ENCODE peak calls at places on chromosomes 3 and 15, in eight cellular contexts. One of them, this sample, is unnamed.

GRCh38 chr3:11638669-11639402 is 4.9 kb downstream of the VGLL4 start:
- DNase-seq in astrocyte: no peak
- DNase-seq in foreskin keratinocyte: no peak
- DNase-seq in fibroblast of lung: no peak
- DNase-seq in CD8-positive, alpha-beta memory T cell: no peak
- DNase-seq in body of pancreas: no peak
- DNase-seq in H9: no peak
- DNase-seq in lung: no peak
- DNase-seq in this sample: peak; percentile 45

GRCh38 chr3:187445352-187445751 is 77.2 kb downstream of the RTP4 start:
- DNase-seq in astrocyte: no peak
- DNase-seq in foreskin keratinocyte: no peak
- DNase-seq in fibroblast of lung: no peak
- DNase-seq in CD8-positive, alpha-beta memory T cell: no peak
- DNase-seq in body of pancreas: no peak
- DNase-seq in H9: no peak
- DNase-seq in lung: no peak
- DNase-seq in this sample: no peak

GRCh38 chr3:123096701-123097100 is 29.9 kb downstream of the PDIA5 start:
- DNase-seq in astrocyte: peak; percentile 48
- DNase-seq in foreskin keratinocyte: no peak
- DNase-seq in fibroblast of lung: peak; percentile 51
- DNase-seq in CD8-positive, alpha-beta memory T cell: no peak
- DNase-seq in body of pancreas: peak; percentile 63
- DNase-seq in H9: no peak
- DNase-seq in lung: no peak
- DNase-seq in this sample: no peak

GRCh38 chr15:47817825-47818681 is 100.7 kb downstream of the SEMA6D start:
- DNase-seq in astrocyte: no peak
- DNase-seq in foreskin keratinocyte: no peak
- DNase-seq in fibroblast of lung: no peak
- DNase-seq in CD8-positive, alpha-beta memory T cell: no peak
- DNase-seq in body of pancreas: no peak
- DNase-seq in H9: peak; percentile 39
- DNase-seq in lung: no peak
- DNase-seq in this sample: no peak

GRCh38 chr15:59237119-59237853 is 30.6 kb downstream of the LDHAL6B start:
- DNase-seq in astrocyte: no peak
- DNase-seq in foreskin keratinocyte: no peak
- DNase-seq in fibroblast of lung: no peak
- DNase-seq in CD8-positive, alpha-beta memory T cell: no peak
- DNase-seq in body of pancreas: no peak
- DNase-seq in H9: no peak
- DNase-seq in lung: no peak
- DNase-seq in this sample: no peak

GRCh38 chr15:101567089-101567488 is 77.6 kb upstream of the PCSK6 start:
- DNase-seq in astrocyte: no peak
- DNase-seq in foreskin keratinocyte: no peak
- DNase-seq in fibroblast of lung: no peak
- DNase-seq in CD8-positive, alpha-beta memory T cell: no peak
- DNase-seq in body of pancreas: no peak
- DNase-seq in H9: no peak
- DNase-seq in lung: no peak
- DNase-seq in this sample: no peak

GRCh38 chr3:188747487-188747886 is 424.3 kb upstream of the TPRG1 start:
- DNase-seq in astrocyte: no peak
- DNase-seq in foreskin keratinocyte: no peak
- DNase-seq in fibroblast of lung: no peak
- DNase-seq in CD8-positive, alpha-beta memory T cell: no peak
- DNase-seq in body of pancreas: no peak
- DNase-seq in H9: no peak
- DNase-seq in lung: no peak
- DNase-seq in this sample: no peak

GRCh38 chr15:58065011-58065444 is 483 bp downstream of the ALDH1A2 start:
- DNase-seq in astrocyte: no peak
- DNase-seq in foreskin keratinocyte: no peak
- DNase-seq in fibroblast of lung: no peak
- DNase-seq in CD8-positive, alpha-beta memory T cell: no peak
- DNase-seq in body of pancreas: peak; percentile 14
- DNase-seq in H9: peak; percentile 46
- DNase-seq in lung: no peak
- DNase-seq in this sample: no peak

GRCh38 chr3:48926425-48927392 is 8.1 kb downstream of the ARIH2 start:
- DNase-seq in astrocyte: no peak
- DNase-seq in foreskin keratinocyte: peak; percentile 13
- DNase-seq in fibroblast of lung: no peak
- DNase-seq in CD8-positive, alpha-beta memory T cell: no peak
- DNase-seq in body of pancreas: no peak
- DNase-seq in H9: no peak
- DNase-seq in lung: no peak
- DNase-seq in this sample: peak; percentile 42

GRCh38 chr15:43213466-43213865 is 7.4 kb downstream of the EPB42 start:
- DNase-seq in astrocyte: no peak
- DNase-seq in foreskin keratinocyte: no peak
- DNase-seq in fibroblast of lung: no peak
- DNase-seq in CD8-positive, alpha-beta memory T cell: no peak
- DNase-seq in body of pancreas: no peak
- DNase-seq in H9: no peak
- DNase-seq in lung: no peak
- DNase-seq in this sample: no peak

GRCh38 chr3:106773795-106774194 is 603.4 kb upstream of the CCDC54 start:
- DNase-seq in astrocyte: no peak
- DNase-seq in foreskin keratinocyte: no peak
- DNase-seq in fibroblast of lung: no peak
- DNase-seq in CD8-positive, alpha-beta memory T cell: no peak
- DNase-seq in body of pancreas: no peak
- DNase-seq in H9: no peak
- DNase-seq in lung: no peak
- DNase-seq in this sample: no peak

GRCh38 chr15:90203922-90204321 is 2.8 kb downstream of the SEMA4B start:
- DNase-seq in astrocyte: no peak
- DNase-seq in foreskin keratinocyte: no peak
- DNase-seq in fibroblast of lung: no peak
- DNase-seq in CD8-positive, alpha-beta memory T cell: no peak
- DNase-seq in body of pancreas: peak; percentile 46
- DNase-seq in H9: no peak
- DNase-seq in lung: no peak
- DNase-seq in this sample: no peak

GRCh38 chr3:15299036-15299435 is 33.4 kb downstream of the SH3BP5 start:
- DNase-seq in astrocyte: no peak
- DNase-seq in foreskin keratinocyte: no peak
- DNase-seq in fibroblast of lung: peak; percentile 29
- DNase-seq in CD8-positive, alpha-beta memory T cell: no peak
- DNase-seq in body of pancreas: peak; percentile 87
- DNase-seq in H9: no peak
- DNase-seq in lung: no peak
- DNase-seq in this sample: no peak

GRCh38 chr3:28924744-28925360 is 356.0 kb upstream of the RBMS3 start:
- DNase-seq in astrocyte: no peak
- DNase-seq in foreskin keratinocyte: no peak
- DNase-seq in fibroblast of lung: no peak
- DNase-seq in CD8-positive, alpha-beta memory T cell: no peak
- DNase-seq in body of pancreas: no peak
- DNase-seq in H9: no peak
- DNase-seq in lung: no peak
- DNase-seq in this sample: no peak

GRCh38 chr3:155015776-155016451 is 64.2 kb upstream of the MME start:
- DNase-seq in astrocyte: peak; percentile 19
- DNase-seq in foreskin keratinocyte: no peak
- DNase-seq in fibroblast of lung: peak; percentile 27
- DNase-seq in CD8-positive, alpha-beta memory T cell: no peak
- DNase-seq in body of pancreas: no peak
- DNase-seq in H9: no peak
- DNase-seq in lung: no peak
- DNase-seq in this sample: peak; percentile 26

DNA sequence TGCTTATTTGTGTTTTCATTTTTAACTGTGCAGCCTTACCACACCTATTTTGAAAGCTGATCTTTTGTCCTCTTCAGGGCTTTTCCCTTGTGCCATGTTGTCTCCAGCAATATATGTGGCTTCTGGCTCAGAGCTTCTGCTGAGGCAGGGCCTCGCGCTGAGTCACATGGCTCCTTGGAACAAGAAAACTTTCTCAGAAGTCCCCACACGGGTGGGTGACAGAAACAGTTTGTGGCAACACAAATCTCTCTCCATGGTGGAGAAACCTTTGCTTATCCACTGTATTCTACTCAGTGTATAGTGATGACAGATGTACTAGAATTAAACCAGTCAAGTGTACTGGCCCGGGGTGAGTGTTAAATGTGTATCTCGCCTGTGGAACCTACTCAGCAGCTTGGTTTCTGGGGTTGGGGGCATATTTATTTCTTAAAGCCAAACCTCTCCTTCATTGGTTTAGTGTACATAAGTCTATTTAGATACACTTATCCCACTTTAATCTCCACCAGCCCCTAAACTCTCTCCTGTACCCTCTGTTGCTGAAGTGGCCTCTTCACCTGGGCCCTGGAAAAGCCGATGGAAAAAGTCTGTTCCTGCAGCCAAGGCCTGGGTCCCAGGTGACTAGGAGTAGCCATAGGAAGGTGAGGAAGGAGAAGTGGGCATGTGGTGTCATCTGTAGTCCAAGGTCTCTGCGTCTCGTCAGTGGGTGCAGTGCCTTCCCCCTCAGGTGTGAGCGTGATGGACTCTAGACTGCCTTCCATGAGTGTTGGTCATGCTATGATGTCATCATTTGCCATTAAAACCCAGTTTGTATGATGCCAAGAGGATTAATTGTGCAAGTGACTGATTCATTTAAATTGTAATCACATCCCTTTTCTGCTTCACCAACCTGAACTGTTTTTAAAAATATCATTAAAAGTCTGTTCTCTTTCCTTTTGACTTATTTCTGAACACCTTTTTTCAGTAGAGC is 3.2 kb upstream of the FBXL22 start:
- DNase-seq in astrocyte: no peak
- DNase-seq in foreskin keratinocyte: peak; percentile 28
- DNase-seq in fibroblast of lung: no peak
- DNase-seq in CD8-positive, alpha-beta memory T cell: no peak
- DNase-seq in body of pancreas: no peak
- DNase-seq in H9: no peak
- DNase-seq in lung: no peak
- DNase-seq in this sample: peak; percentile 14
- H3K4me1 ChIP-seq in astrocyte: no peaks in the 10 kb centered on the region
- H3K4me1 ChIP-seq in foreskin keratinocyte: no peaks in the 10 kb centered on the region
- H3K4me1 ChIP-seq in fibroblast of lung: peaks cover 13% of the 10 kb centered on the region
- H3K4me1 ChIP-seq in CD8-positive, alpha-beta memory T cell: no peaks in the 10 kb centered on the region
- H3K4me1 ChIP-seq in body of pancreas: peaks cover 23% of the 10 kb centered on the region
- H3K4me1 ChIP-seq in H9: no peaks in the 10 kb centered on the region
- H3K4me1 ChIP-seq in lung: peaks cover 6% of the 10 kb centered on the region
- H3K4me1 ChIP-seq in this sample: peaks cover 13% of the 10 kb centered on the region

GRCh38 chr15:88627463-88627862 is 6.3 kb downstream of the AEN start:
- DNase-seq in astrocyte: no peak
- DNase-seq in foreskin keratinocyte: no peak
- DNase-seq in fibroblast of lung: no peak
- DNase-seq in CD8-positive, alpha-beta memory T cell: peak; percentile 86
- DNase-seq in body of pancreas: no peak
- DNase-seq in H9: no peak
- DNase-seq in lung: no peak
- DNase-seq in this sample: no peak
- H3K4me1 ChIP-seq in astrocyte: peaks cover 46% of the 10 kb centered on the region
- H3K4me1 ChIP-seq in foreskin keratinocyte: peaks cover 5% of the 10 kb centered on the region
- H3K4me1 ChIP-seq in fibroblast of lung: peaks cover 17% of the 10 kb centered on the region
- H3K4me1 ChIP-seq in CD8-positive, alpha-beta memory T cell: peaks cover 97% of the 10 kb centered on the region
- H3K4me1 ChIP-seq in body of pancreas: peaks cover 54% of the 10 kb centered on the region
- H3K4me1 ChIP-seq in H9: peaks cover 11% of the 10 kb centered on the region
- H3K4me1 ChIP-seq in lung: peaks cover 4% of the 10 kb centered on the region
- H3K4me1 ChIP-seq in this sample: peaks cover 60% of the 10 kb centered on the region

DNA sequence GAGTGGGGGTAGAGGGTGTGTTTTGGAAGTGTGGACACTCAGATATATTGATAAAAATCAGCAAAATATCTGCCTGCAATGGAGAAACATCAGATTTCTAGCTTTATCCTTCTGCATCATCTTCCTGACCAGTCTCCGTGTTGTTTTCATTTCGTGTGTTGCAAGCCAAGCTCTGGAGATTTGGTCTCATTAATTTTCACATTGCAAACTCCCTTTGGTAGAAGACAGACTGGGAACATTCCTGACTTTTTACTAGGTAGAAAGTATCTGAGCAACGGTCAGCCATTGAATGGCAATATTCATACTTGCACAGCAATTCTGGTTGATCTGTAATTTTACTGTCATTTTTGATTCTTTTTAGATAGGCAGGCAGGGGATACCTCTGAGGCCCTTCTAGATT is 30.4 kb downstream of the FSTL1 start:
- DNase-seq in astrocyte: no peak
- DNase-seq in foreskin keratinocyte: no peak
- DNase-seq in fibroblast of lung: no peak
- DNase-seq in CD8-positive, alpha-beta memory T cell: no peak
- DNase-seq in body of pancreas: no peak
- DNase-seq in H9: no peak
- DNase-seq in lung: no peak
- DNase-seq in this sample: no peak
- H3K4me1 ChIP-seq in astrocyte: peaks cover 56% of the 10 kb centered on the region
- H3K4me1 ChIP-seq in foreskin keratinocyte: no peaks in the 10 kb centered on the region
- H3K4me1 ChIP-seq in fibroblast of lung: peaks cover 33% of the 10 kb centered on the region
- H3K4me1 ChIP-seq in CD8-positive, alpha-beta memory T cell: peaks cover 5% of the 10 kb centered on the region
- H3K4me1 ChIP-seq in body of pancreas: peaks cover 31% of the 10 kb centered on the region
- H3K4me1 ChIP-seq in H9: peaks cover 6% of the 10 kb centered on the region
- H3K4me1 ChIP-seq in lung: peaks cover 37% of the 10 kb centered on the region
- H3K4me1 ChIP-seq in this sample: peaks cover 23% of the 10 kb centered on the region

GRCh38 chr3:78976200-78976599 is 791.6 kb downstream of the ROBO1 start:
- DNase-seq in astrocyte: no peak
- DNase-seq in foreskin keratinocyte: no peak
- DNase-seq in fibroblast of lung: no peak
- DNase-seq in CD8-positive, alpha-beta memory T cell: no peak
- DNase-seq in body of pancreas: no peak
- DNase-seq in H9: no peak
- DNase-seq in lung: no peak
- DNase-seq in this sample: no peak

GRCh38 chr3:78974181-78974770 is 793.5 kb downstream of the ROBO1 start:
- DNase-seq in astrocyte: peak; percentile 76
- DNase-seq in foreskin keratinocyte: peak; percentile 50
- DNase-seq in fibroblast of lung: peak; percentile 79
- DNase-seq in CD8-positive, alpha-beta memory T cell: no peak
- DNase-seq in body of pancreas: no peak
- DNase-seq in H9: no peak
- DNase-seq in lung: no peak
- DNase-seq in this sample: no peak

GRCh38 chr3:78979083-78979482 is 788.7 kb downstream of the ROBO1 start:
- DNase-seq in astrocyte: no peak
- DNase-seq in foreskin keratinocyte: no peak
- DNase-seq in fibroblast of lung: no peak
- DNase-seq in CD8-positive, alpha-beta memory T cell: no peak
- DNase-seq in body of pancreas: no peak
- DNase-seq in H9: no peak
- DNase-seq in lung: no peak
- DNase-seq in this sample: no peak

GRCh38 chr3:78978037-78978436 is 789.8 kb downstream of the ROBO1 start:
- DNase-seq in astrocyte: no peak
- DNase-seq in foreskin keratinocyte: no peak
- DNase-seq in fibroblast of lung: no peak
- DNase-seq in CD8-positive, alpha-beta memory T cell: no peak
- DNase-seq in body of pancreas: no peak
- DNase-seq in H9: no peak
- DNase-seq in lung: no peak
- DNase-seq in this sample: peak; percentile 38

DNA sequence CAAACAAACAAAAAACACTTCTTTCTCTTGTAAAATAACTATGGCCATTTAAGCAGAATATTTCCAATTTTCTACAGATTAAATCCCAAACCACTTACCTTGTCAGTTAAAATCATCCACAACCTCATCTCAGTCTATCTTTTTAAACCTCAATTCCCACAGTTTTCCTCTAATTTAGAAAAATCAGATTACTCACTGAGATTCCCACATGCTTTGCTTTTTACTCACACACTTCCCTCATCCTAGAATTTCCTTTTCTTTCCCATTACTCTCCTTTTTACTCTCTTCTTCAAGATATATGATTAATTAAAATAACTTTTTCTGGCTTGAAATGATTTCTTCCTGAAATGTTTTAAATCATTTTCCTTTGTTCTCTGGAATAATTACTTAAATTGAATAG is 790.7 kb downstream of the ROBO1 start:
- DNase-seq in astrocyte: peak; percentile 49
- DNase-seq in foreskin keratinocyte: no peak
- DNase-seq in fibroblast of lung: peak; percentile 59
- DNase-seq in CD8-positive, alpha-beta memory T cell: no peak
- DNase-seq in body of pancreas: no peak
- DNase-seq in H9: no peak
- DNase-seq in lung: no peak
- DNase-seq in this sample: no peak
- H3K4me1 ChIP-seq in astrocyte: peaks cover 25% of the 10 kb centered on the region
- H3K4me1 ChIP-seq in foreskin keratinocyte: peaks cover 42% of the 10 kb centered on the region
- H3K4me1 ChIP-seq in fibroblast of lung: no peaks in the 10 kb centered on the region
- H3K4me1 ChIP-seq in CD8-positive, alpha-beta memory T cell: no peaks in the 10 kb centered on the region
- H3K4me1 ChIP-seq in body of pancreas: no peaks in the 10 kb centered on the region
- H3K4me1 ChIP-seq in H9: peaks cover 5% of the 10 kb centered on the region
- H3K4me1 ChIP-seq in lung: no peaks in the 10 kb centered on the region
- H3K4me1 ChIP-seq in this sample: peaks cover 9% of the 10 kb centered on the region

This sample was measured in mammary epithelial cell.